ENCODE peak calls at places on chromosomes 3 and 15, in four cellular contexts. I is GM12878; N is CD4-positive, alpha-beta T cell; A is hepatocyte. X is an unnamed sample.

GRCh38 chr15:25812073-25812472 is 51.1 kb downstream of the ATP10A start:
- DNase-seq in N (no peak), I (no peak), A (no peak), X (no peak)

GRCh38 chr3:87186631-87187159 is 40.4 kb upstream of the CHMP2B start:
- DNase-seq in I (no peak), A (no peak), N (no peak), X (no peak)

GRCh38 chr3:33218072-33218445 is 551 bp downstream of the SUSD5 start:
- DNase-seq in A (no peak), N (no peak), I (no peak), X (no peak)

GRCh38 chr15:97446138-97446537 is 514.4 kb upstream of the ARRDC4 start:
- DNase-seq in A (peak; percentile 9), N (no peak), I (no peak), X (no peak)

GRCh38 chr15:86797135-86797534 is 717.5 kb downstream of the AGBL1 start:
- DNase-seq in A (no peak), I (no peak), N (no peak), X (no peak)

GRCh38 chr3:140434261-140434905 is 243.5 kb upstream of the TRIM42 start:
- DNase-seq in N (no peak), I (no peak), A (no peak), X (no peak)

GRCh38 chr3:81299486-81299885 is 462.0 kb downstream of the GBE1 start:
- DNase-seq in N (no peak), A (no peak), I (no peak), X (no peak)

GRCh38 chr3:168071535-168071934 is 24.2 kb downstream of the GOLIM4 start:
- DNase-seq in I (no peak), A (no peak), N (no peak), X (no peak)

GRCh38 chr3:172217877-172218276 is 178.5 kb downstream of the FNDC3B start:
- DNase-seq in I (no peak), N (no peak), A (no peak), X (no peak)

GRCh38 chr3:142445816-142446254 is 2.0 kb downstream of the XRN1 start:
- DNase-seq in I (peak; percentile 44), A (peak; percentile 27), N (no peak), X (no peak)

DNA sequence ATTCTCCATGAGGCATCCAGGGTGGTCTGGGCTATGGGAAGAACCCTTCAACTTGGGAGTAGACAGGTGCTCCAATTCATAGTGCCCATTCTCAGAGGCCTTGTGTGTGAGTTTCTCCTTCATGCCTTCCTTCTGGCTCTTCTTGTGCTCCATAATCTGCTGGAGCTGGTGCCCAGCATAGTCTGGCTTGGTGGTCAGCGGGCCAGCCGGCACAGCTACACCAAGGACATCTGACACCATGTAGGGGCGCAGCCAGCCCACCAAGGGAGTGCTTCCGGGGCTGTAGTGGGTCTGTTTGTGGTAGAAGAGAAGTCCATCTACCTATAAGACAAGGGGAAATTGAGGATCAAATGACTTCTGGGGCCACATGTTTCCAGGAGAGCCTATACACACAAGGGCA is 19.2 kb upstream of the PTPN9 start:
- DNase-seq in I (no peak), A (no peak), N (no peak), X (no peak)
- TF ChIP-seq CTCF in I (no peak), A (no peak), N (no peak), X (no peak)

GRCh38 chr3:121531269-121531668 is 14.5 kb downstream of the POLQ start:
- DNase-seq in N (no peak), A (no peak), I (no peak), X (no peak)

GRCh38 chr3:121529308-121529707 is 16.5 kb downstream of the POLQ start:
- DNase-seq in A (peak; percentile 30), I (no peak), N (no peak), X (no peak)
- TF ChIP-seq CTCF in A (peak; percentile 59), I (peak; percentile 29), N (no peak), X (no peak)

GRCh38 chr15:48696627-48697312 is 51.3 kb upstream of the FBN1 start:
- DNase-seq in A (no peak), N (no peak), I (no peak), X (no peak)
- TF ChIP-seq CTCF in A (no peak), N (no peak), I (no peak), X (no peak)

GRCh38 chr3:30319713-30320112 is 286.7 kb upstream of the TGFBR2 start:
- DNase-seq in I (no peak), A (peak; percentile 73), N (peak; percentile 9), X (peak; percentile 28)
- TF ChIP-seq CTCF in I (no peak), A (peak; percentile 49), N (peak; percentile 56), X (no peak)

GRCh38 chr15:70096215-70096974 is 1.3 kb downstream of the TLE3 start:
- DNase-seq in A (peak; percentile 80), N (peak; percentile 26), I (no peak), X (peak; percentile 94)
- TF ChIP-seq CTCF in A (no peak), N (peak; percentile 2), I (no peak), X (no peak)

GRCh38 chr3:178019645-178020044 is 516.6 kb upstream of the KCNMB2 start:
- DNase-seq in A (no peak), I (no peak), N (no peak), X (no peak)

GRCh38 chr3:178022599-178022998 is 513.6 kb upstream of the KCNMB2 start:
- DNase-seq in N (no peak), I (no peak), A (no peak), X (no peak)
- TF ChIP-seq CTCF in N (no peak), I (no peak), A (no peak), X (no peak)

GRCh38 chr3:99620077-99620476 is 18.3 kb upstream of the COL8A1 start:
- DNase-seq in N (no peak), A (no peak), I (no peak), X (no peak)
- TF ChIP-seq CTCF in N (no peak), A (no peak), I (no peak), X (no peak)

DNA sequence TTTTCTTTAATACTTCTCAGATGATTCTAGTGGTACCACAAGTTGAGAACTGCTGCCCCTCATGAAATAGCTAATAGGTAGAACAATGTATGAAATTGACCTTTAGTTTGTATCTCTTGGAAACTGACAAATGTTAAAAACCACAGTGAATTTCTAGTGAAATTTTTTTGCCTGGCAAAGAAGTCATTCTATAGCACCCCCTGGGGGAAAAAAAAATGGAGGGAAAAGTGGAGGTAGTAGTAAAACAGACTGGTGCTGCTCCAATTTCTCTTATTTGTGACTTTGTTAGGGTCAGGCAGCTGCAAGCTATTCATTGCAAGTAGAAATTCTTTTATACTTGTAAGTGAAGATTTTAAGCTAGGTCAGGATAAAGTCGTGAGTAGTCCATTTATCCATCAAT is 605.0 kb downstream of the NLGN1 start:
- DNase-seq in A (peak; percentile 13), I (no peak), N (no peak), X (no peak)
- TF ChIP-seq CTCF in A (peak; percentile 26), I (no peak), N (no peak), X (no peak)

GRCh38 chr3:135556184-135556583 is 409.3 kb upstream of the PPP2R3A start:
- DNase-seq in N (no peak), A (no peak), I (no peak), X (no peak)

GRCh38 chr3:135558906-135559305 is 406.6 kb upstream of the PPP2R3A start:
- DNase-seq in A (no peak), N (no peak), I (no peak), X (no peak)

GRCh38 chr3:135560847-135561246 is 404.7 kb upstream of the PPP2R3A start:
- DNase-seq in A (no peak), I (no peak), N (no peak), X (no peak)

GRCh38 chr3:135559802-135560201 is 405.7 kb upstream of the PPP2R3A start:
- DNase-seq in I (no peak), A (no peak), N (no peak), X (no peak)

GRCh38 chr3:135558150-135558549 is 407.4 kb upstream of the PPP2R3A start:
- DNase-seq in A (no peak), N (no peak), I (no peak), X (no peak)
- TF ChIP-seq CTCF in A (no peak), N (no peak), I (no peak), X (no peak)

X was measured in lower leg skin.